ENCODE peak calls at places on chromosomes 7 and 10, in seven cellular contexts. E, U, Y, L, T, I and Q are unnamed samples. For H3K27me3, the result is how much of the 10 kb centered on the place peaks cover.

GRCh38 chr10:87095241-87095945 is 387 bp downstream of the SHLD2 start:
- DNase-seq in E (peak), U (peak), Y (peak), L (peak), T (peak), I (peak), Q (peak)

GRCh38 chr10:88131561-88132139 is 268.2 kb downstream of the PTEN start:
- DNase-seq in E (no peak), U (peak), Y (no peak), L (no peak), T (peak), I (peak), Q (no peak)

GRCh38 chr7:132859199-132859598 is 222.7 kb downstream of the CHCHD3 start:
- DNase-seq in E (no peak), U (no peak), Y (no peak), L (no peak), T (no peak), I (no peak), Q (no peak)

GRCh38 chr10:35855155-35855947 is 213.3 kb upstream of the FZD8 start:
- DNase-seq in E (no peak), U (no peak), Y (no peak), L (no peak), T (no peak), I (no peak), Q (no peak)

GRCh38 chr7:131170440-131171105 is 157.1 kb upstream of the MKLN1 start:
- DNase-seq in E (peak), U (no peak), Y (no peak), L (no peak), T (no peak), I (peak), Q (no peak)

GRCh38 chr7:47471831-47472230 is 110.1 kb downstream of the TNS3 start:
- DNase-seq in E (no peak), U (no peak), Y (no peak), L (no peak), T (no peak), I (no peak), Q (no peak)

GRCh38 chr7:108418941-108419340 is 37.3 kb downstream of the NRCAM start:
- DNase-seq in E (no peak), U (no peak), Y (no peak), L (no peak), T (no peak), I (no peak), Q (no peak)

GRCh38 chr7:157690058-157690832 is 353.4 kb downstream of the DNAJB6 start:
- DNase-seq in E (peak), U (no peak), Y (no peak), L (no peak), T (no peak), I (peak), Q (no peak)

GRCh38 chr7:33185786-33186185 is 56.4 kb downstream of the BBS9 start:
- DNase-seq in E (peak), U (peak), Y (no peak), L (no peak), T (no peak), I (peak), Q (peak)

GRCh38 chr10:26052326-26052725 is 118.3 kb downstream of the MYO3A start:
- DNase-seq in E (no peak), U (no peak), Y (no peak), L (no peak), T (no peak), I (no peak), Q (no peak)

GRCh38 chr10:89373916-89374711 is 3.7 kb upstream of the IFIT1B start:
- DNase-seq in E (no peak), U (no peak), Y (peak), L (peak), T (peak), I (peak), Q (no peak)

GRCh38 chr7:138816650-138817049 is 18.7 kb upstream of the ATP6V0A4 start:
- DNase-seq in E (no peak), U (no peak), Y (no peak), L (no peak), T (no peak), I (no peak), Q (no peak)

GRCh38 chr10:30637881-30638467 is 8.4 kb upstream of the LYZL2 start:
- DNase-seq in E (no peak), U (no peak), Y (no peak), L (no peak), T (peak), I (peak), Q (peak)

GRCh38 chr10:78224602-78225001 is 190.9 kb downstream of the RPS24 start:
- DNase-seq in E (no peak), U (no peak), Y (no peak), L (no peak), T (no peak), I (peak), Q (peak)

GRCh38 chr10:125707852-125708468 is 11.5 kb upstream of the EDRF1 start:
- DNase-seq in E (no peak), U (no peak), Y (no peak), L (no peak), T (no peak), I (peak), Q (no peak)

GRCh38 chr7:37424532-37424931 is 24.1 kb downstream of the ELMO1 start:
- DNase-seq in E (no peak), U (no peak), Y (no peak), L (no peak), T (no peak), I (no peak), Q (no peak)

GRCh38 chr7:69452797-69453196 is 145.5 kb upstream of the AUTS2 start:
- DNase-seq in E (no peak), U (no peak), Y (no peak), L (no peak), T (no peak), I (no peak), Q (no peak)

GRCh38 chr10:28674782-28675181 is 2.5 kb upstream of the BAMBI start:
- DNase-seq in E (peak), U (no peak), Y (no peak), L (no peak), T (no peak), I (no peak), Q (no peak)

GRCh38 chr10:121928528-121928884 is 675 bp upstream of the ATE1 start:
- DNase-seq in E (no peak), U (no peak), Y (no peak), L (no peak), T (no peak), I (peak), Q (no peak)

GRCh38 chr7:104156842-104157277 is 51.0 kb downstream of the ORC5 start:
- DNase-seq in E (peak), U (peak), Y (no peak), L (no peak), T (no peak), I (peak), Q (no peak)

GRCh38 chr10:58335306-58336005 is 650 bp downstream of the UBE2D1 start:
- DNase-seq in E (peak), U (peak), Y (peak), L (peak), T (no peak), I (peak), Q (no peak)

GRCh38 chr10:43938810-43939209 is 290.1 kb upstream of the ZNF32 start:
- DNase-seq in E (no peak), U (no peak), Y (no peak), L (no peak), T (no peak), I (no peak), Q (no peak)

GRCh38 chr7:150824379-150825177 is 24.0 kb downstream of the TMEM176A start:
- DNase-seq in E (no peak), U (peak), Y (no peak), L (peak), T (no peak), I (no peak), Q (no peak)

GRCh38 chr10:24519950-24520349 is 203.7 kb downstream of the ARHGAP21 start:
- DNase-seq in E (peak), U (peak), Y (no peak), L (no peak), T (no peak), I (no peak), Q (no peak)

GRCh38 chr10:34116780-34117179 is 698.3 kb downstream of the PARD3 start:
- DNase-seq in E (no peak), U (peak), Y (no peak), L (no peak), T (no peak), I (no peak), Q (no peak)

GRCh38 chr7:42980084-42980483 is 47.9 kb downstream of the MRPL32 start:
- DNase-seq in E (no peak), U (no peak), Y (no peak), L (no peak), T (no peak), I (no peak), Q (no peak)

GRCh38 chr7:64886956-64887545 is 16.0 kb upstream of the ZNF273 start:
- DNase-seq in E (no peak), U (no peak), Y (no peak), L (no peak), T (no peak), I (no peak), Q (no peak)

GRCh38 chr7:106818736-106819135 is 46.3 kb upstream of the PIK3CG start:
- DNase-seq in E (no peak), U (no peak), Y (no peak), L (no peak), T (no peak), I (peak), Q (no peak)

GRCh38 chr7:106819546-106819945 is 45.5 kb upstream of the PIK3CG start:
- DNase-seq in E (no peak), U (no peak), Y (no peak), L (no peak), T (no peak), I (no peak), Q (no peak)

GRCh38 chr7:106824458-106824857 is 40.6 kb upstream of the PIK3CG start:
- DNase-seq in E (no peak), U (no peak), Y (no peak), L (no peak), T (no peak), I (peak), Q (no peak)

GRCh38 chr7:106820321-106821217 is 44.5 kb upstream of the PIK3CG start:
- DNase-seq in E (no peak), U (no peak), Y (no peak), L (no peak), T (no peak), I (peak), Q (no peak)

GRCh38 chr7:106823631-106824030 is 41.5 kb upstream of the PIK3CG start:
- DNase-seq in E (no peak), U (no peak), Y (no peak), L (no peak), T (no peak), I (peak), Q (no peak)
- H3K27ac ChIP-seq in E (no peak), U (no peak), Y (no peak), L (no peak), T (no peak), I (no peak), Q (no peak)

GRCh38 chr7:74452748-74453320 is 872 bp upstream of the GTF2IRD1 start:
- DNase-seq in E (no peak), U (no peak), Y (peak), L (peak), T (no peak), I (peak), Q (no peak)
- H3K4me3 ChIP-seq in E (peak), U (peak), Y (peak), L (peak), T (peak), I (no peak), Q (peak)

GRCh38 chr10:85614981-85615380 is 751.6 kb downstream of the GRID1 start:
- DNase-seq in E (no peak), U (no peak), Y (no peak), L (no peak), T (no peak), I (no peak), Q (no peak)

GRCh38 chr10:85613391-85613790 is 753.2 kb downstream of the GRID1 start:
- DNase-seq in E (no peak), U (no peak), Y (no peak), L (no peak), T (no peak), I (no peak), Q (no peak)

GRCh38 chr10:85612833-85613232 is 753.8 kb downstream of the GRID1 start:
- DNase-seq in E (no peak), U (peak), Y (no peak), L (no peak), T (no peak), I (no peak), Q (no peak)

GRCh38 chr10:85615556-85615955 is 751.0 kb downstream of the GRID1 start:
- DNase-seq in E (no peak), U (no peak), Y (no peak), L (no peak), T (no peak), I (no peak), Q (no peak)

DNA sequence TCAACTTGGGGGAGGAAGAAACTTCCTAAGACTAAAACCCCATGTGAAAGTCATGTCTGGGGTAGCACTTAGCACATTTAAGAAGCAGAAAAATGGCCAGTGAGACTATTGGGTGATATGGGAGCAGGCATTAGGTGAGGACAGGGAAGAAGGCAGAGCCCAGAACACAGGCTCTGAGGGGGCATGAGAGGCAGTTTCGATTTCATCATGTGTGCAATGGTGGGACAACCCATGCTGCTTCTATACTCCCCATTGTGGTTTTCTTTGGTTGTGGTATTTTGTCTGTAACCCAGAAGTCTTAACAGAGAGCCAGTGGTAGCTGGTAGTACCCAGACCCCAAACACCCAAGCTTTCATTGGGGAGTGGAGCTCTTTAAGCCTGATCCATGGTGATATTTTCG is 752.0 kb downstream of the GRID1 start:
- DNase-seq in E (no peak), U (no peak), Y (no peak), L (no peak), T (no peak), I (no peak), Q (no peak)
- H3K27me3 ChIP-seq in E (under half), U (under half), Y (under half), L (under half), T (under half), I (under half), Q (under half)

GRCh38 chr7:2759736-2760097 is 71.7 kb downstream of the AMZ1 start:
- DNase-seq in E (no peak), U (no peak), Y (no peak), L (no peak), T (no peak), I (no peak), Q (no peak)
- H3K27ac ChIP-seq in E (no peak), U (no peak), Y (peak), L (peak), T (peak), I (peak), Q (peak)

DNA sequence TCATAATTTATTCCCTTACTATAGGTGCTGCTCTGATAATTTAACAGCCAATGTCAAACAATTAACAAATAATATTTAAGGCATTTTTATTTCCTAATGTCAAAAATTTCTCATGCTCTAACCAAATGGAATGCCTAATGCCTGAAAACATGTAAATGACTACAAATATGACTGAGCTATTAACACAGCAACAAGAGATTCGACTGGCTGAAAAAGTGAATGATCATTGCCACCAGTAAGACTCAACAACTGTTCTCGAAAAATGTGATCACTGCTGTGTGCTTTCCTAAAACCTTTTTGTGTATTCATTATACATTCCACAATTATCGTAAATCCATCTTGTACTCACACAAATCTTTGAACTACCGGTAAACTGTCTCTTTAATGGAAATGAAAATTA is 118.7 kb downstream of the NPY start:
- DNase-seq in E (no peak), U (no peak), Y (no peak), L (no peak), T (no peak), I (no peak), Q (no peak)
- H3K4me3 ChIP-seq in E (no peak), U (peak), Y (no peak), L (no peak), T (no peak), I (no peak), Q (no peak)

GRCh38 chr7:1234049-1234691 is 1.5 kb downstream of the UNCX start:
- DNase-seq in E (peak), U (peak), Y (no peak), L (no peak), T (no peak), I (no peak), Q (no peak)
- H3K27me3 ChIP-seq in E (half or more), U (half or more), Y (half or more), L (half or more), T (under half), I (half or more), Q (half or more)

GRCh38 chr10:111593578-111593977 is 516.7 kb downstream of the ADRA2A start:
- DNase-seq in E (no peak), U (no peak), Y (no peak), L (no peak), T (no peak), I (no peak), Q (no peak)

GRCh38 chr10:111600772-111601171 is 523.9 kb downstream of the ADRA2A start:
- DNase-seq in E (peak), U (peak), Y (peak), L (no peak), T (no peak), I (no peak), Q (no peak)

GRCh38 chr10:111595173-111595572 is 518.3 kb downstream of the ADRA2A start:
- DNase-seq in E (no peak), U (no peak), Y (no peak), L (no peak), T (no peak), I (no peak), Q (no peak)

GRCh38 chr10:111598433-111599059 is 521.7 kb downstream of the ADRA2A start:
- DNase-seq in E (peak), U (peak), Y (peak), L (peak), T (no peak), I (peak), Q (no peak)
- H3K27ac ChIP-seq in E (no peak), U (no peak), Y (no peak), L (no peak), T (no peak), I (no peak), Q (no peak)

GRCh38 chr10:102408728-102409603 is 9.6 kb downstream of the PSD start:
- DNase-seq in E (peak), U (peak), Y (peak), L (peak), T (no peak), I (peak), Q (no peak)
- H3K4me3 ChIP-seq in E (peak), U (peak), Y (peak), L (peak), T (peak), I (peak), Q (peak)